ENCODE peak calls at places on chromosome 4, in nine cellular contexts. B is H9; W is ELR; N is T-helper 9 cell; C is ACHN; M is DMS153; R is T-helper 1 cell; Z is tibial nerve; H is naive thymus-derived CD4-positive, alpha-beta T cell. L is an unnamed sample.

GRCh38 chr4:144709793-144710525 is 64.0 kb downstream of the HHIP start:
- DNase-seq in W (peak; percentile 92), H (no peak), B (no peak), N (no peak), Z (peak; percentile 25), C (peak; percentile 58), R (no peak), M (no peak), L (no peak)

GRCh38 chr4:139860435-139861024 is 194.9 kb downstream of the MGST2 start:
- DNase-seq in H (no peak), W (no peak), R (no peak), M (no peak), C (no peak), B (no peak), Z (no peak), N (no peak), L (no peak)

GRCh38 chr4:118983293-118983692 is 94.6 kb downstream of the SYNPO2 start:
- DNase-seq in H (no peak), B (no peak), R (no peak), Z (no peak), M (no peak), C (no peak), W (no peak), N (no peak), L (no peak)

GRCh38 chr4:24928708-24929107 is 15.9 kb upstream of the CCDC149 start:
- DNase-seq in R (no peak), H (no peak), M (no peak), W (no peak), Z (no peak), B (no peak), N (no peak), C (no peak), L (no peak)

GRCh38 chr4:68963389-68963788 is 11.8 kb upstream of the UGT2A3 start:
- DNase-seq in Z (no peak), M (no peak), C (peak; percentile 34), R (no peak), H (no peak), N (no peak), W (no peak), B (no peak), L (no peak)

GRCh38 chr4:110049951-110050925 is 137.6 kb downstream of the EGF start:
- DNase-seq in W (peak; percentile 54), B (no peak), H (peak; percentile 52), M (no peak), N (peak; percentile 25), C (peak; percentile 36), Z (peak; percentile 67), R (peak; percentile 30), L (no peak)

GRCh38 chr4:132108784-132109183 is 1040.3 kb upstream of the PCDH10 start:
- DNase-seq in M (no peak), N (no peak), R (no peak), C (no peak), B (no peak), H (no peak), Z (no peak), W (peak; percentile 50), L (no peak)

GRCh38 chr4:34365891-34366290 is 1878.4 kb downstream of the ARAP2 start:
- DNase-seq in R (no peak), H (no peak), C (no peak), N (no peak), M (peak; percentile 54), Z (no peak), B (no peak), W (no peak), L (no peak)

GRCh38 chr4:37535872-37536271 is 150.3 kb downstream of the RELL1 start:
- DNase-seq in N (no peak), B (no peak), W (peak; percentile 57), H (no peak), M (no peak), C (no peak), R (no peak), Z (no peak), L (no peak)

GRCh38 chr4:173424899-173425805 is 26.2 kb upstream of the SCRG1 start:
- DNase-seq in R (no peak), Z (no peak), W (peak; percentile 47), M (no peak), N (no peak), C (no peak), B (no peak), H (no peak), L (no peak)

GRCh38 chr4:121030151-121030550 is 42.2 kb downstream of the NDNF start:
- DNase-seq in H (no peak), N (no peak), B (no peak), C (no peak), W (no peak), Z (no peak), M (no peak), R (no peak), L (no peak)

GRCh38 chr4:169361741-169362140 is 91.0 kb upstream of the SH3RF1 start:
- DNase-seq in N (no peak), Z (no peak), M (no peak), C (no peak), B (no peak), W (no peak), R (no peak), H (no peak), L (no peak)

GRCh38 chr4:122576261-122577188 is 44.3 kb downstream of the IL21 start:
- DNase-seq in Z (peak; percentile 36), R (no peak), B (no peak), W (peak; percentile 62), H (peak; percentile 71), C (peak; percentile 57), N (no peak), M (peak; percentile 9), L (no peak)

GRCh38 chr4:185535818-185536729 is 767 bp upstream of the PDLIM3 start:
- DNase-seq in C (no peak), N (no peak), R (no peak), H (no peak), M (no peak), W (no peak), B (no peak), Z (no peak), L (no peak)

GRCh38 chr4:88522702-88523324 is 763 bp downstream of the PYURF start:
- DNase-seq in N (peak; percentile 9), C (peak; percentile 24), W (peak; percentile 52), M (no peak), B (no peak), R (no peak), Z (peak; percentile 9), H (peak; percentile 20), L (no peak)

GRCh38 chr4:8557151-8558076 is 22.8 kb upstream of the GPR78 start:
- DNase-seq in Z (no peak), C (no peak), N (no peak), B (no peak), H (no peak), M (no peak), R (no peak), W (peak; percentile 18), L (no peak)

GRCh38 chr4:123922847-123923246 is 526.3 kb downstream of the SPRY1 start:
- DNase-seq in R (no peak), C (no peak), H (no peak), W (peak; percentile 15), Z (no peak), M (no peak), N (no peak), B (no peak), L (no peak)

GRCh38 chr4:16516796-16517413 is 290.6 kb upstream of the TAPT1 start:
- DNase-seq in R (no peak), N (no peak), Z (peak; percentile 75), W (peak; percentile 58), B (no peak), M (no peak), H (no peak), C (no peak), L (no peak)

GRCh38 chr4:98516042-98516440 is 142.4 kb downstream of the TSPAN5 start:
- DNase-seq in C (peak; percentile 52), H (no peak), N (no peak), R (no peak), B (no peak), Z (no peak), M (no peak), W (peak; percentile 92), L (no peak)

GRCh38 chr4:47741200-47741599 is 96.7 kb downstream of the CORIN start:
- DNase-seq in Z (no peak), C (no peak), M (no peak), H (no peak), B (no peak), N (no peak), R (no peak), W (peak; percentile 59), L (no peak)

GRCh38 chr4:76752911-76753494 is 144.9 kb downstream of the SOWAHB start:
- DNase-seq in C (peak; percentile 80), R (no peak), W (peak; percentile 95), N (no peak), Z (no peak), M (peak; percentile 4), H (no peak), B (no peak), L (no peak)

GRCh38 chr4:108533245-108533844 is 87.0 kb upstream of the RPL34 start:
- DNase-seq in W (no peak), H (peak; percentile 29), C (no peak), M (no peak), R (no peak), Z (no peak), B (no peak), N (no peak), L (no peak)

GRCh38 chr4:186981161-186981560 is 257.5 kb upstream of the FAT1 start:
- DNase-seq in N (no peak), C (no peak), M (no peak), R (no peak), Z (no peak), H (no peak), W (no peak), B (no peak), L (no peak)

GRCh38 chr4:56445699-56446098 is 9.6 kb downstream of the PAICS start:
- DNase-seq in R (no peak), M (no peak), C (no peak), W (no peak), H (no peak), B (no peak), Z (no peak), N (no peak), L (no peak)

GRCh38 chr4:120733968-120734367 is 188.6 kb downstream of the PRDM5 start:
- DNase-seq in Z (no peak), R (no peak), C (no peak), W (no peak), M (no peak), N (no peak), H (no peak), B (no peak), L (no peak)

GRCh38 chr4:71867598-71867997 is 83.7 kb upstream of the GC start:
- DNase-seq in W (no peak), N (no peak), H (no peak), B (no peak), C (no peak), R (no peak), M (no peak), Z (no peak), L (no peak)

GRCh38 chr4:6308890-6309643 is 39.4 kb downstream of the WFS1 start:
- DNase-seq in R (no peak), N (no peak), Z (no peak), W (no peak), M (peak; percentile 4), B (peak; percentile 82), H (no peak), C (peak; percentile 44), L (no peak)

GRCh38 chr4:128810871-128811570 is 1.5 kb downstream of the JADE1 start:
- DNase-seq in N (peak; percentile 77), M (peak; percentile 85), W (peak; percentile 80), C (peak; percentile 91), Z (peak; percentile 66), H (peak; percentile 85), B (peak; percentile 98), R (peak; percentile 76), L (peak; percentile 48)

GRCh38 chr4:134078230-134078914 is 123.2 kb downstream of the PABPC4L start:
- DNase-seq in R (no peak), M (no peak), W (no peak), C (no peak), Z (no peak), H (no peak), B (no peak), N (no peak), L (no peak)

GRCh38 chr4:100826067-100826466 is 308.2 kb upstream of the EMCN start:
- DNase-seq in Z (no peak), W (no peak), C (no peak), M (no peak), B (no peak), N (no peak), R (no peak), H (no peak), L (no peak)

GRCh38 chr4:7377223-7377865 is 57.4 kb downstream of the PSAPL1 start:
- DNase-seq in R (no peak), B (no peak), M (no peak), Z (no peak), H (no peak), C (no peak), W (no peak), N (no peak), L (no peak)